ENCODE peak calls at places on chromosomes 12 and 14, in nine cellular contexts. L is frontal cortex; Z is mesothelial cell of epicardium; O is NCI-H460; R is foreskin fibroblast; J is AML-193; H is fibroblast of mammary gland; D is activated CD8-positive, alpha-beta memory T cell treated with anti-CD3 and anti-CD28 coated beads for 4 hours; Y is fibroblast of pulmonary artery. E is an unnamed sample.

GRCh38 chr12:1523046-1523445 is 71.3 kb downstream of the FBXL14 start:
- DNase-seq in L (no peak), Z (no peak), O (no peak), R (no peak), J (no peak), H (no peak), D (no peak), Y (no peak), E (peak; percentile 59)

GRCh38 chr12:12521044-12521485 is 41.6 kb downstream of the DUSP16 start:
- DNase-seq in L (no peak), Z (no peak), O (no peak), R (no peak), J (no peak), H (no peak), D (no peak), Y (no peak), E (no peak)

GRCh38 chr14:75088153-75088552 is 18.7 kb downstream of the ZC2HC1C start:
- DNase-seq in L (no peak), Z (no peak), O (no peak), R (no peak), J (no peak), H (no peak), D (no peak), Y (no peak), E (no peak)

GRCh38 chr14:64444984-64445845 is 20.1 kb upstream of the AKAP5 start:
- DNase-seq in L (no peak), Z (no peak), O (no peak), R (peak; percentile 57), J (no peak), H (peak; percentile 72), D (peak; percentile 19), Y (peak; percentile 87), E (no peak)

GRCh38 chr14:31029016-31029970 is 3.1 kb upstream of the STRN3 start:
- DNase-seq in L (no peak), Z (no peak), O (no peak), R (no peak), J (peak; percentile 26), H (no peak), D (no peak), Y (peak; percentile 7), E (no peak)

GRCh38 chr12:45726594-45727300 is 2.8 kb upstream of the ARID2 start:
- DNase-seq in L (peak; percentile 44), Z (peak; percentile 42), O (no peak), R (no peak), J (no peak), H (peak; percentile 31), D (no peak), Y (peak; percentile 40), E (peak; percentile 48)

GRCh38 chr14:43988989-43989388 is 518.1 kb downstream of the FSCB start:
- DNase-seq in L (no peak), Z (no peak), O (no peak), R (no peak), J (no peak), H (no peak), D (no peak), Y (no peak), E (no peak)

GRCh38 chr14:77022219-77022852 is 6.2 kb downstream of the IRF2BPL start:
- DNase-seq in L (no peak), Z (no peak), O (no peak), R (no peak), J (no peak), H (no peak), D (no peak), Y (no peak), E (no peak)

GRCh38 chr14:24605435-24606190 is 3.9 kb downstream of the GZMH start:
- DNase-seq in L (no peak), Z (no peak), O (peak; percentile 31), R (no peak), J (peak; percentile 62), H (peak; percentile 2), D (peak; percentile 54), Y (peak; percentile 3), E (peak; percentile 74)

GRCh38 chr14:89660183-89660582 is 243.2 kb upstream of the FOXN3 start:
- DNase-seq in L (no peak), Z (no peak), O (no peak), R (peak; percentile 25), J (no peak), H (peak; percentile 86), D (no peak), Y (peak; percentile 80), E (no peak)

GRCh38 chr12:122031342-122032216 is 9.9 kb downstream of the BCL7A start:
- DNase-seq in L (no peak), Z (no peak), O (no peak), R (no peak), J (no peak), H (peak; percentile 31), D (no peak), Y (peak; percentile 39), E (peak; percentile 90)

GRCh38 chr14:50943943-50944646 is at the start of gene PYGL:
- DNase-seq in L (peak; percentile 72), Z (peak; percentile 37), O (peak; percentile 76), R (peak; percentile 66), J (peak; percentile 59), H (peak; percentile 53), D (no peak), Y (peak; percentile 71), E (peak; percentile 81)

GRCh38 chr12:89038831-89039509 is 313.3 kb downstream of the DUSP6 start:
- DNase-seq in L (no peak), Z (no peak), O (no peak), R (no peak), J (no peak), H (no peak), D (no peak), Y (no peak), E (no peak)

GRCh38 chr14:64673329-64673728 is 30.9 kb upstream of the PLEKHG3 start:
- DNase-seq in L (no peak), Z (no peak), O (no peak), R (no peak), J (no peak), H (no peak), D (no peak), Y (no peak), E (no peak)

GRCh38 chr12:27545666-27546065 is 21.7 kb downstream of the PPFIBP1 start:
- DNase-seq in L (no peak), Z (no peak), O (no peak), R (no peak), J (no peak), H (no peak), D (no peak), Y (no peak), E (no peak)

GRCh38 chr12:71236133-71236660 is 78.4 kb upstream of the TSPAN8 start:
- DNase-seq in L (no peak), Z (no peak), O (no peak), R (no peak), J (no peak), H (no peak), D (no peak), Y (no peak), E (no peak)

GRCh38 chr14:94771906-94772468 is 2.1 kb upstream of the GSC start:
- DNase-seq in L (no peak), Z (no peak), O (no peak), R (no peak), J (no peak), H (no peak), D (no peak), Y (no peak), E (no peak)

GRCh38 chr14:104116544-104117340 is 21.6 kb upstream of the KIF26A start:
- DNase-seq in L (no peak), Z (peak; percentile 45), O (no peak), R (no peak), J (no peak), H (no peak), D (no peak), Y (no peak), E (no peak)

GRCh38 chr12:40063424-40063823 is 42.5 kb downstream of the SLC2A13 start:
- DNase-seq in L (peak; percentile 4), Z (no peak), O (no peak), R (no peak), J (no peak), H (peak; percentile 14), D (no peak), Y (peak; percentile 14), E (no peak)

GRCh38 chr12:62799126-62799736 is 135.7 kb downstream of the PPM1H start:
- DNase-seq in L (peak; percentile 62), Z (peak; percentile 41), O (peak; percentile 78), R (peak; percentile 53), J (peak; percentile 54), H (peak; percentile 72), D (peak; percentile 19), Y (peak; percentile 84), E (peak; percentile 84)

GRCh38 chr14:52253503-52253902 is 14.0 kb upstream of the PTGDR start:
- DNase-seq in L (no peak), Z (no peak), O (no peak), R (peak; percentile 56), J (no peak), H (peak; percentile 51), D (no peak), Y (no peak), E (no peak)

GRCh38 chr14:23306412-23307145 is at the start of gene BCL2L2:
- DNase-seq in L (peak; percentile 73), Z (peak; percentile 73), O (peak; percentile 88), R (peak; percentile 91), J (peak; percentile 67), H (peak; percentile 83), D (no peak), Y (peak; percentile 91), E (peak; percentile 96)

GRCh38 chr14:89207925-89208328 is 209.1 kb downstream of the FOXN3 start:
- DNase-seq in L (no peak), Z (no peak), O (no peak), R (no peak), J (no peak), H (no peak), D (no peak), Y (no peak), E (no peak)

GRCh38 chr12:110556705-110557104 is 26.4 kb downstream of the PPTC7 start:
- DNase-seq in L (no peak), Z (no peak), O (no peak), R (no peak), J (no peak), H (no peak), D (no peak), Y (no peak), E (no peak)

GRCh38 chr14:26332966-26333365 is 264.9 kb downstream of the NOVA1 start:
- DNase-seq in L (no peak), Z (no peak), O (no peak), R (no peak), J (no peak), H (peak; percentile 72), D (no peak), Y (peak; percentile 28), E (no peak)

GRCh38 chr12:29427964-29428363 is 47.0 kb upstream of the ERGIC2 start:
- DNase-seq in L (no peak), Z (no peak), O (no peak), R (no peak), J (peak; percentile 81), H (no peak), D (no peak), Y (peak; percentile 50), E (no peak)